ENCODE peak calls at places on chromosome 9, in five cellular contexts. P is GM10248; J is activated CD4-positive, alpha-beta T cell treated with anti-CD3 and anti-CD28 coated beads, Interleukin-2, amount 50 U/mL, for 1 hour; G is HS-5; O is cardiac muscle cell. B is an unnamed sample.

GRCh38 chr9:6484210-6484609 is 71.2 kb downstream of the UHRF2 start:
- DNase-seq in P (no peak), J (no peak), G (no peak), O (no peak), B (no peak)

GRCh38 chr9:129202613-129203555 is 24.8 kb upstream of the IER5L start:
- DNase-seq in P (peak), J (peak), G (no peak), O (peak), B (no peak)

GRCh38 chr9:129225815-129226214 is 47.8 kb upstream of the IER5L start:
- DNase-seq in P (no peak), J (peak), G (no peak), O (peak), B (no peak)

GRCh38 chr9:129972816-129973215 is 70.2 kb downstream of the FNBP1 start:
- DNase-seq in P (no peak), J (no peak), G (no peak), O (no peak), B (no peak)

GRCh38 chr9:89311346-89312153 is 555 bp downstream of the CKS2 start:
- DNase-seq in P (no peak), J (no peak), G (no peak), O (no peak), B (no peak)

GRCh38 chr9:109477269-109478203 is 20.6 kb downstream of the PTPN3 start:
- DNase-seq in P (peak), J (no peak), G (no peak), O (peak), B (peak)

GRCh38 chr9:88531920-88532319 is 3.1 kb upstream of the NXNL2 start:
- DNase-seq in P (no peak), J (no peak), G (no peak), O (no peak), B (no peak)

GRCh38 chr9:87840126-87840525 is 42.6 kb upstream of the SPATA31E1 start:
- DNase-seq in P (no peak), J (no peak), G (no peak), O (no peak), B (no peak)

GRCh38 chr9:135565636-135566035 is 4.1 kb downstream of the PAEP start:
- DNase-seq in P (no peak), J (no peak), G (no peak), O (no peak), B (no peak)

GRCh38 chr9:21506910-21507795 is 25.0 kb upstream of the IFNE start:
- DNase-seq in P (no peak), J (no peak), G (peak), O (no peak), B (peak)

GRCh38 chr9:89400398-89401116 is 82.3 kb downstream of the SECISBP2 start:
- DNase-seq in P (peak), J (no peak), G (no peak), O (no peak), B (no peak)

GRCh38 chr9:32378993-32379729 is 5.3 kb upstream of the ACO1 start:
- DNase-seq in P (peak), J (peak), G (peak), O (peak), B (no peak)

GRCh38 chr9:134313470-134313869 is 12.8 kb upstream of the RXRA start:
- DNase-seq in P (no peak), J (no peak), G (no peak), O (no peak), B (no peak)

GRCh38 chr9:81559197-81559596 is 130.2 kb downstream of the TLE1 start:
- DNase-seq in P (no peak), J (no peak), G (no peak), O (no peak), B (no peak)

GRCh38 chr9:84337252-84337651 is 3.3 kb downstream of the SLC28A3 start:
- DNase-seq in P (no peak), J (no peak), G (no peak), O (no peak), B (no peak)